ENCODE peak calls at places on chromosomes 1 and 21, in eight cellular contexts. One of them, this sample, is unnamed.

GRCh38 chr1:12179111-12179519 is 12.3 kb downstream of the TNFRSF1B start:
- DNase-seq in M059J: peak; percentile 87
- DNase-seq in epithelial cell of esophagus: no peak
- DNase-seq in H54: peak; percentile 62
- DNase-seq in AG04450: peak; percentile 45
- DNase-seq in erythroblast: no peak
- DNase-seq in PC-9: no peak
- DNase-seq in heart right ventricle: no peak
- DNase-seq in this sample: peak; percentile 57

GRCh38 chr1:52204696-52205095 is 62.8 kb downstream of the ZFYVE9 start:
- DNase-seq in epithelial cell of esophagus: no peak
- DNase-seq in PC-9: no peak
- DNase-seq in M059J: no peak
- DNase-seq in erythroblast: no peak
- DNase-seq in AG04450: no peak
- DNase-seq in H54: no peak
- DNase-seq in heart right ventricle: no peak
- DNase-seq in this sample: no peak

GRCh38 chr1:107776898-107777663 is 187.9 kb downstream of the VAV3 start:
- DNase-seq in heart right ventricle: no peak
- DNase-seq in epithelial cell of esophagus: no peak
- DNase-seq in H54: no peak
- DNase-seq in AG04450: no peak
- DNase-seq in M059J: no peak
- DNase-seq in erythroblast: no peak
- DNase-seq in PC-9: no peak
- DNase-seq in this sample: no peak

GRCh38 chr1:10693497-10694273 is 102.8 kb downstream of the CASZ1 start:
- DNase-seq in M059J: peak; percentile 47
- DNase-seq in H54: peak; percentile 51
- DNase-seq in epithelial cell of esophagus: peak; percentile 24
- DNase-seq in heart right ventricle: no peak
- DNase-seq in AG04450: no peak
- DNase-seq in PC-9: no peak
- DNase-seq in erythroblast: peak; percentile 71
- DNase-seq in this sample: no peak

GRCh38 chr1:108843390-108844188 is 13.3 kb downstream of the AKNAD1 start:
- DNase-seq in heart right ventricle: no peak
- DNase-seq in H54: no peak
- DNase-seq in PC-9: no peak
- DNase-seq in AG04450: no peak
- DNase-seq in M059J: no peak
- DNase-seq in erythroblast: no peak
- DNase-seq in epithelial cell of esophagus: no peak
- DNase-seq in this sample: no peak

GRCh38 chr1:200925821-200926220 is 31.1 kb downstream of the INAVA start:
- DNase-seq in heart right ventricle: no peak
- DNase-seq in M059J: peak; percentile 51
- DNase-seq in erythroblast: no peak
- DNase-seq in H54: peak; percentile 25
- DNase-seq in epithelial cell of esophagus: peak; percentile 54
- DNase-seq in PC-9: no peak
- DNase-seq in AG04450: no peak
- DNase-seq in this sample: no peak

GRCh38 chr21:42092805-42093590 is 21.9 kb downstream of the UMODL1 start:
- DNase-seq in epithelial cell of esophagus: no peak
- DNase-seq in AG04450: no peak
- DNase-seq in M059J: peak; percentile 45
- DNase-seq in heart right ventricle: no peak
- DNase-seq in H54: no peak
- DNase-seq in PC-9: no peak
- DNase-seq in erythroblast: no peak
- DNase-seq in this sample: no peak

GRCh38 chr21:35051287-35051818 is 2.3 kb upstream of the RUNX1 start:
- DNase-seq in PC-9: peak; percentile 95
- DNase-seq in erythroblast: peak; percentile 92
- DNase-seq in M059J: peak; percentile 98
- DNase-seq in heart right ventricle: peak; percentile 77
- DNase-seq in AG04450: no peak
- DNase-seq in H54: peak; percentile 66
- DNase-seq in epithelial cell of esophagus: peak; percentile 83
- DNase-seq in this sample: peak; percentile 91

GRCh38 chr1:191993549-191993948 is 164.7 kb upstream of the RGS18 start:
- DNase-seq in M059J: no peak
- DNase-seq in PC-9: no peak
- DNase-seq in epithelial cell of esophagus: peak; percentile 54
- DNase-seq in H54: no peak
- DNase-seq in erythroblast: peak; percentile 10
- DNase-seq in heart right ventricle: no peak
- DNase-seq in AG04450: peak; percentile 15
- DNase-seq in this sample: no peak

This sample was measured in left cardiac atrium.